ENCODE peak calls at places on chromosomes 7 and 10, in five cellular contexts. M is fibroblast of lung, V is GM12878, L is Karpas-422, D is GM23248. G is an unnamed sample.

GRCh38 chr10:17665742-17666141 is 21.8 kb downstream of the STAM start:
- DNase-seq in V (no peak), M (peak; percentile 96), D (peak; percentile 94), L (no peak), G (no peak)

GRCh38 chr10:1939016-1939415 is 201.7 kb upstream of the ADARB2 start:
- DNase-seq in L (no peak), D (no peak), V (no peak), M (no peak), G (peak; percentile 22)

GRCh38 chr7:44988718-44989117 is 9.9 kb upstream of the MYO1G start:
- DNase-seq in V (no peak), L (no peak), M (no peak), D (peak; percentile 46), G (no peak)

GRCh38 chr7:154578351-154578750 is 424.6 kb downstream of the PAXIP1 start:
- DNase-seq in D (no peak), M (no peak), V (no peak), L (no peak), G (no peak)

GRCh38 chr7:92809397-92810241 is 26.8 kb downstream of the CDK6 start:
- DNase-seq in D (peak; percentile 95), L (peak; percentile 89), M (peak; percentile 95), V (peak; percentile 92), G (peak; percentile 77)

GRCh38 chr10:122001698-122002097 is 12.7 kb downstream of the TACC2 start:
- DNase-seq in D (no peak), L (no peak), V (no peak), M (no peak), G (no peak)

GRCh38 chr7:84092207-84092606 is 102.4 kb downstream of the SEMA3A start:
- DNase-seq in L (no peak), M (peak; percentile 53), D (no peak), V (no peak), G (peak; percentile 76)

GRCh38 chr10:52284416-52285013 is 29.6 kb upstream of the DKK1 start:
- DNase-seq in L (no peak), M (no peak), D (no peak), V (peak; percentile 4), G (no peak)

GRCh38 chr10:79939969-79940368 is 8.9 kb downstream of the SFTPD start:
- DNase-seq in V (no peak), L (no peak), M (no peak), D (no peak), G (no peak)

GRCh38 chr10:122083478-122084025 is 94.6 kb downstream of the TACC2 start:
- DNase-seq in V (no peak), M (no peak), L (no peak), D (no peak), G (no peak)

GRCh38 chr7:88344956-88345832 is 38.5 kb upstream of the STEAP4 start:
- DNase-seq in L (no peak), V (no peak), D (peak; percentile 46), M (peak; percentile 5), G (peak; percentile 7)

GRCh38 chr10:110852255-110852896 is 19.4 kb upstream of the PDCD4 start:
- DNase-seq in M (no peak), D (peak; percentile 34), V (no peak), L (no peak), G (no peak)

GRCh38 chr10:92814790-92815189 is 33.5 kb upstream of the EXOC6 start:
- DNase-seq in M (no peak), V (no peak), D (no peak), L (no peak), G (no peak)

GRCh38 chr7:128032605-128033235 is 1.5 kb upstream of the LRRC4 start:
- DNase-seq in M (no peak), L (no peak), D (peak; percentile 78), V (no peak), G (no peak)

GRCh38 chr10:6753644-6754043 is 173.6 kb upstream of the PRKCQ start:
- DNase-seq in V (no peak), D (no peak), M (no peak), L (no peak), G (no peak)

DNA sequence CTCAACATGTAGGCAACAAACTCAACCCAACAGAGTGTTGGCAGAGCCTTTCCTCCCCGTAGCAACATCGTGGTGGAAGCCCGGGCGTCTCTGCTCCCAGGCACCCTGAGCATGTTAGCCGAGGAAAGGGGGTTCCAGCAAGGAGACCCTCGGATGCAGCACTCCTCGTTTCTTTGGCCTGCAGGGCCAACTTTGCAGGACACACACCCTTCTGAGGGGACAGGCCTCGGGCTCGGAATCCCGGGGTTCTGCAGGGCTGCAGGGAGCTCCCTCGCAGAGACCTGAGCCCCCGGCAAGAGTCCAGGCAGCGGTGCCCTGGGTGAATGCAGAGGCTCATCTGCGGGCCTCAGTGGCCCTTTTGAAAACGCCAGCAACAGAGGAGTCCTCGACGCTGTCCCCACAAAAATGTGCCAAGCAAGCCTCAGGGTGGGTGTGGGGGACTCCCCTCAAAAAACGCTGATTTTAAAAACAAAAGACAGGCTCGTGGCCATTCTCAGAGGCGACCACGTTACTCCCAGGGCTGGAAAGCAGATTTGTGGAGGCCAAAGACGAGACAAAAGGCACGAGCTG is 1.4 kb downstream of the FAM171A1 start:
- DNase-seq in L (no peak), V (no peak), M (no peak), D (peak; percentile 33), G (no peak)
- H3K4me3 ChIP-seq in L (no peak overlapping the region), V (no peak overlapping the region), M (peak overlapping the region; percentile 64), D (peak overlapping the region; percentile 77), G (no peak overlapping the region)

GRCh38 chr7:3321206-3321605 is 20.2 kb downstream of the SDK1 start:
- DNase-seq in D (no peak), M (no peak), V (no peak), L (no peak), G (no peak)
- H3K9ac ChIP-seq in D (no peak overlapping the region), M (no peak overlapping the region), V (no peak overlapping the region), L (no peak overlapping the region), G (no peak overlapping the region)

DNA sequence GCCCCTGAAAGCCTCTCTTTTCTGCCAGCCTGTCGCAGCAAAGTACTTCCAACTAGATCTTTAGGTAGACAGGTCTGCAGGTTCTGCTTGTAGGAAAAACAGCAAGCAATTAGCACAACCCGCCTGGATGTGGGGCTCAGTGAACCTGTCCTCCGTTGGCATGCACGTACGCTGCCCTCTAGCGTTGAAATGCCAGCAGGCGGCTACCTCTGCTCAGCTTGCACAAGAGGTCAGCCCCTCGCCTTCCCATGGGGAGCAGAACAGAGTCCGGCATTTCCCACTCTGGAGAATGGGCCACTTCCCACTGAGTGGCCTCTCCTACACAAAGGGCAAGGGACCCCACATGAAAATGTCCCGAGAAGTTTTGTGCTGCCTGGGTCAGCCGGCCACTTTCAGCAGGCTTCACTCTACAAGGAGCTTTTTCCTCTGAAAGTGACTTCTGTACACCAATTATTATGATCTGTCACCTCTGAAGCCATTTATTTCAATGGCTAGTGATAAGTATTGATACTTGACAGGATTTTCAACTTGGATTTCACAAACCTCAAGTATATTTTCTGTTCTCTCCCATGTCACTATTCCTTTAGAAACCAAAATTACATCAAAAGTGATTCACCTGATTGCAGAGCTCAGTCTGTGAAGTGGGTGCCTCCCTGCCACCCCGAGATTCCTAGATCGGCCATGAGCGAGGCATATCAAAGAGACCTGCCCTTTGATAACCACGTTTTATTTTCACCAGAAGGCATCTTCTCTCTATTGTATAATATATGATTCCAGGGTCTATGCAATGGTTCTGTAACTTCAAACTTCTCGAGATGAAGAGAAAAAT is 56.7 kb downstream of the JCAD start:
- DNase-seq in V (no peak), M (peak; percentile 79), L (peak; percentile 86), D (peak; percentile 73), G (peak; percentile 82)
- H3K4me2 ChIP-seq in V (no peak overlapping the region), M (no peak overlapping the region), L (peak overlapping the region; percentile 33), D (no peak overlapping the region), G (no peak overlapping the region)

GRCh38 chr10:104353325-104354048 is at the start of gene CFAP58:
- DNase-seq in V (peak; percentile 57), D (peak; percentile 93), L (peak; percentile 46), M (peak; percentile 89), G (peak; percentile 92)
- H3K4me3 ChIP-seq in V (peak within 1 kb of the TSS; percentile 52), D (peak within 1 kb of the TSS; percentile 76), L (no peak within 1 kb of the TSS), M (peak within 1 kb of the TSS; percentile 91), G (peak within 1 kb of the TSS; percentile 51)

GRCh38 chr7:159030490-159031134 is 114.1 kb downstream of the VIPR2 start:
- DNase-seq in L (no peak), M (peak; percentile 16), V (no peak), D (peak; percentile 7), G (no peak)
- H3K9ac ChIP-seq in L (no peak overlapping the region), M (peak overlapping the region; percentile 23), V (no peak overlapping the region), D (no peak overlapping the region), G (no peak overlapping the region)

GRCh38 chr10:132096223-132096622 is 30.5 kb downstream of the JAKMIP3 start:
- DNase-seq in L (peak; percentile 28), D (peak; percentile 36), M (no peak), V (no peak), G (no peak)

GRCh38 chr10:132094581-132095234 is 29.0 kb downstream of the JAKMIP3 start:
- DNase-seq in L (no peak), M (no peak), D (no peak), V (no peak), G (no peak)

GRCh38 chr10:132097609-132098377 is 32.0 kb downstream of the JAKMIP3 start:
- DNase-seq in V (no peak), L (no peak), D (no peak), M (no peak), G (no peak)

GRCh38 chr10:132096863-132097478 is 31.2 kb downstream of the JAKMIP3 start:
- DNase-seq in L (no peak), D (no peak), V (no peak), M (no peak), G (no peak)

DNA sequence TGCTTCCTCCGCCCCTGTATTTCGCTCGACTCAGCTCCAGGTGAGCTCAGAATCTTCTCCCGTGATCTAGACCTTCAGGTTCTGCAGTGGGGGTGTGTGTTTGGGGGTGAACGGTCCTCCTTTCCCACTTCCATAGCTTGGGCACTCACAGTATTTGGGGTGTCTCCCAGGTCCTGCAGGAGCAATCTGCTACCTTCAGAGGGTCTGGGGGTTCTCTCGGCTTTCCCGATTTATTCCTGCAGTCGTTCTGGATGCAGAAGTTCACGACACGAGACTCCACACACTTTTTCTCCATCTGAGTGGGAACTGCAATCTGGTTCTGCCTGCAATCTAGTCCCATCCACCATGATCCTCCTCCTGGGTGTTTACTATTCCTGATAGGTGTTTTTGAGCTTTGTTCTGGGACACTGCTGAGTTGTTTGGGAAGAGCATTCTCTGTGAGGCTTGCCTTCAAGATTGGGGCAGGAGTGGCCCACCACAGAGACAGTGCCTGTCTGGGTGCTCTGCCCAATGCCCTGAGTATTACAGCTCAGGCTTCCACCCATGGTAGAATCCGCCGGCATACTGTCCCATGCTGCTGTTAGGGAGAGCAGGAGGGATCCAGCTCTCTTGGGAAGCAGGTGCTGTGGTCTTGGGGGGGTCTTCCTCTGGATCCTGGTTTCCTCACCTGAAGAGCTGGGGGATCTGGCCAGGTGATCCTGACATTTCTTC is 29.8 kb downstream of the JAKMIP3 start:
- DNase-seq in M (no peak), L (no peak), D (no peak), V (no peak), G (no peak)
- H3K4me2 ChIP-seq in M (no peak overlapping the region), L (no peak overlapping the region), D (no peak overlapping the region), V (no peak overlapping the region), G (no peak overlapping the region)